ENCODE peak calls at places on chromosomes 7 and 10, in five cellular contexts. O is lower lobe of right lung; V is spleen; B is adrenal gland; M is CD4-positive, CD25-positive, alpha-beta regulatory T cell. L is an unnamed sample.

GRCh38 chr10:72567421-72567820 is 58.5 kb downstream of the MICU1 start:
- DNase-seq in O (no peak), V (no peak), B (peak; percentile 84), M (no peak), L (no peak)

GRCh38 chr7:114922652-114923402 is 933 bp downstream of the MDFIC start:
- DNase-seq in O (peak; percentile 65), V (peak; percentile 90), B (peak; percentile 50), M (peak; percentile 67), L (peak; percentile 46)

GRCh38 chr10:680146-680545 is 9.3 kb downstream of the DIP2C start:
- DNase-seq in O (no peak), V (no peak), B (no peak), M (no peak), L (no peak)

GRCh38 chr10:116721048-116721897 is 21.1 kb downstream of the HSPA12A start:
- DNase-seq in O (no peak), V (no peak), B (no peak), M (no peak), L (no peak)

GRCh38 chr10:14658331-14659122 is 116.2 kb downstream of the FAM107B start:
- DNase-seq in O (no peak), V (no peak), B (no peak), M (no peak), L (no peak)

GRCh38 chr7:81503321-81503720 is 266.5 kb downstream of the HGF start:
- DNase-seq in O (no peak), V (no peak), B (no peak), M (no peak), L (no peak)

GRCh38 chr7:143882020-143882610 is 19.9 kb downstream of the TCAF1 start:
- DNase-seq in O (no peak), V (no peak), B (peak; percentile 77), M (no peak), L (no peak)

GRCh38 chr10:61830072-61830845 is 71.2 kb upstream of the ARID5B start:
- DNase-seq in O (no peak), V (no peak), B (peak; percentile 6), M (no peak), L (no peak)

GRCh38 chr10:91415816-91416215 is 5.7 kb downstream of the HECTD2 start:
- DNase-seq in O (no peak), V (no peak), B (no peak), M (no peak), L (no peak)

GRCh38 chr10:78264361-78264760 is 230.7 kb downstream of the RPS24 start:
- DNase-seq in O (no peak), V (peak; percentile 6), B (no peak), M (no peak), L (no peak)

GRCh38 chr7:144011458-144012230 is 11.5 kb downstream of the OR6B1 start:
- DNase-seq in O (no peak), V (no peak), B (no peak), M (no peak), L (no peak)

GRCh38 chr7:83267141-83267631 is 104.5 kb upstream of the PCLO start:
- DNase-seq in O (no peak), V (no peak), B (no peak), M (no peak), L (no peak)

GRCh38 chr7:142880886-142881505 is 4.5 kb downstream of the TRPV6 start:
- DNase-seq in O (no peak), V (no peak), B (peak; percentile 30), M (peak; percentile 57), L (peak; percentile 63)

GRCh38 chr10:62738916-62739315 is 65.6 kb upstream of the ADO start:
- DNase-seq in O (no peak), V (no peak), B (no peak), M (no peak), L (no peak)

GRCh38 chr7:39464350-39465054 is 101.7 kb upstream of the YAE1 start:
- DNase-seq in O (no peak), V (no peak), B (no peak), M (no peak), L (no peak)

GRCh38 chr7:33449847-33450246 is 320.5 kb downstream of the BBS9 start:
- DNase-seq in O (no peak), V (no peak), B (no peak), M (no peak), L (no peak)

GRCh38 chr10:43700306-43700705 is 51.6 kb upstream of the ZNF32 start:
- DNase-seq in O (no peak), V (no peak), B (no peak), M (no peak), L (no peak)

GRCh38 chr7:30817060-30817770 is 46.0 kb downstream of the MINDY4 start:
- DNase-seq in O (no peak), V (no peak), B (no peak), M (no peak), L (no peak)

GRCh38 chr7:128938524-128939074 is 872 bp downstream of the IRF5 start:
- DNase-seq in O (peak; percentile 70), V (peak; percentile 88), B (peak; percentile 18), M (peak; percentile 5), L (peak; percentile 63)

GRCh38 chr10:129626801-129627434 is 159.9 kb downstream of the MGMT start:
- DNase-seq in O (no peak), V (no peak), B (no peak), M (no peak), L (no peak)

GRCh38 chr10:17009228-17009700 is 120.3 kb downstream of the CUBN start:
- DNase-seq in O (no peak), V (no peak), B (peak; percentile 30), M (no peak), L (no peak)

GRCh38 chr7:55171157-55171556 is 152.3 kb downstream of the EGFR start:
- DNase-seq in O (no peak), V (no peak), B (no peak), M (no peak), L (no peak)

GRCh38 chr10:117271427-117271826 is 30.5 kb downstream of the SLC18A2 start:
- DNase-seq in O (no peak), V (no peak), B (no peak), M (no peak), L (no peak)

GRCh38 chr10:79331709-79332108 is 15.6 kb upstream of the PPIF start:
- DNase-seq in O (peak; percentile 55), V (peak; percentile 85), B (peak; percentile 84), M (peak; percentile 28), L (peak; percentile 21)

GRCh38 chr10:132403511-132404168 is 6.6 kb downstream of the PWWP2B start:
- DNase-seq in O (peak; percentile 52), V (peak; percentile 68), B (peak; percentile 3), M (no peak), L (peak; percentile 43)

GRCh38 chr7:157279973-157280841 is 56.6 kb upstream of the DNAJB6 start:
- DNase-seq in O (peak; percentile 41), V (peak; percentile 78), B (no peak), M (no peak), L (no peak)

GRCh38 chr7:96218844-96219243 is 103.1 kb downstream of the SLC25A13 start:
- DNase-seq in O (no peak), V (no peak), B (no peak), M (no peak), L (no peak)

GRCh38 chr7:33423646-33424020 is 294.3 kb downstream of the BBS9 start:
- DNase-seq in O (no peak), V (no peak), B (no peak), M (no peak), L (no peak)

GRCh38 chr7:26399747-26400146 is 108.1 kb downstream of the SNX10 start:
- DNase-seq in O (no peak), V (no peak), B (no peak), M (no peak), L (no peak)

GRCh38 chr10:87781545-87781944 is 36.5 kb downstream of the ATAD1 start:
- DNase-seq in O (no peak), V (no peak), B (no peak), M (no peak), L (no peak)
- H3K4me1 ChIP-seq in O (no peaks in the 10 kb centered on the region), V (no peaks in the 10 kb centered on the region), B (no peaks in the 10 kb centered on the region), M (peaks cover 3% of the 10 kb centered on the region), L (no peaks in the 10 kb centered on the region)

GRCh38 chr7:121015560-121015959 is 27.0 kb downstream of the CPED1 start:
- DNase-seq in O (no peak), V (no peak), B (peak; percentile 53), M (no peak), L (no peak)

GRCh38 chr7:121019018-121019417 is 30.5 kb downstream of the CPED1 start:
- DNase-seq in O (no peak), V (no peak), B (no peak), M (no peak), L (no peak)

GRCh38 chr7:121020652-121021051 is 32.1 kb downstream of the CPED1 start:
- DNase-seq in O (no peak), V (no peak), B (no peak), M (no peak), L (no peak)

GRCh38 chr7:121020243-121020642 is 31.7 kb downstream of the CPED1 start:
- DNase-seq in O (no peak), V (no peak), B (no peak), M (no peak), L (no peak)

GRCh38 chr7:121016976-121017375 is 28.5 kb downstream of the CPED1 start:
- DNase-seq in O (no peak), V (no peak), B (no peak), M (no peak), L (no peak)
- H3K27ac ChIP-seq in O (no peak overlapping the region), V (no peak overlapping the region), B (peak overlapping the region; percentile 31), M (no peak overlapping the region), L (no peak overlapping the region)

DNA sequence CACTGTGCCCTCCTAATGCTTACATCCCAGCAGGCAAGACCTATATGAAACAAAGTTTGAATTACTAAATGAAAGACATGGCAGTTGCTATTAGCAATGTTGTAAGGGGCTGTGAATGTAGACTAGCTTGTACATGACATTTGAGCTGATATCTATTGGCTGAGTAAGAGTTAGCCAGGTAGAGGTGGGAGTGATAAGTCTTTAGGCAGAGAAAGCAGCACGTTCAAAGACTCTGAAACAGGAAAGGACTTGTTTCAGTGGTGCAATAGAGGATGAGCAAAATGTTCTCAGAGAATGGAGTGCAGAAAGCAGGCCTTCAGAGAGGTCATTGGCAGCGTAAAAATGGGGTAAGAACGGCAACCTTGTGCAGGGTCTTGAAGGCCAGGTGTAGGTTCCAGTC is 687.6 kb downstream of the AUTS2 start:
- DNase-seq in O (no peak), V (no peak), B (no peak), M (no peak), L (no peak)
- H3K4me1 ChIP-seq in O (no peaks in the 10 kb centered on the region), V (no peaks in the 10 kb centered on the region), B (no peaks in the 10 kb centered on the region), M (no peaks in the 10 kb centered on the region), L (no peaks in the 10 kb centered on the region)

GRCh38 chr10:122863216-122863615 is 16.2 kb downstream of the FAM24B start:
- DNase-seq in O (no peak), V (no peak), B (no peak), M (no peak), L (no peak)

GRCh38 chr10:122864901-122865300 is 14.5 kb downstream of the FAM24B start:
- DNase-seq in O (no peak), V (no peak), B (no peak), M (no peak), L (no peak)

GRCh38 chr10:122859527-122859926 is 13.9 kb upstream of the CUZD1 start:
- DNase-seq in O (no peak), V (no peak), B (no peak), M (no peak), L (no peak)

GRCh38 chr10:122863796-122864592 is 15.4 kb downstream of the FAM24B start:
- DNase-seq in O (no peak), V (no peak), B (no peak), M (no peak), L (no peak)

DNA sequence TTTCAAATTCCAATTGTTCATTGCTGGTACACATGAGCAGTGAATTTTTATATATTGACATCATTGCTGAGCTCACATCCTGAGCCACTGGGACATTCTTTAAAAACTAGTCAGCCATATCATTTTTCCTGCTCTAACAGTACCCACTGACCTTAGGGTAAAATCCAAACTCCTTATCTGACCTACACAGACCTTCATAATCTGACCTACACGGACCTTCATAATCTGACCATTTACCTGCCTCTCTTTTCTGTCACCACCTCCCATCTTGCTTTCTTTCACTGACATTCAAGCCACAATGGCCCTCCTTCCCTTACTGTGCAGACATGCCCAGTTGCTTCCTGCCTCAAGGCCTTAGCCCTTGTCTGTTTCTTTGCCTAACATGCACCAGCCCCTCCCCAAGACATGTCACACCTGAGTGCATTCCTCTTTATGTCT is 16.1 kb upstream of the CUZD1 start:
- DNase-seq in O (no peak), V (no peak), B (no peak), M (no peak), L (no peak)
- H3K27ac ChIP-seq in O (no peak overlapping the region), V (no peak overlapping the region), B (no peak overlapping the region), M (no peak overlapping the region), L (no peak overlapping the region)